ENCODE peak calls at places on chromosomes 12 and 14, in ten cellular contexts. W, Y, X, J, V, A, D, I, N and G are unnamed samples.

GRCh38 chr14:54737132-54737711 is 165.4 kb downstream of the GCH1 start:
- DNase-seq in W (peak; percentile 94), Y (no peak), X (no peak), J (peak; percentile 85), V (no peak), A (peak; percentile 82), D (no peak), I (no peak), N (no peak), G (no peak)

GRCh38 chr12:65122661-65123060 is 1.6 kb upstream of the WIF1 start:
- DNase-seq in W (peak; percentile 31), Y (no peak), X (no peak), J (no peak), V (no peak), A (no peak), D (no peak), I (no peak), N (no peak), G (no peak)

GRCh38 chr12:53071591-53072551 is 7.3 kb downstream of the SPRYD3 start:
- DNase-seq in W (no peak), Y (no peak), X (peak; percentile 70), J (peak; percentile 82), V (no peak), A (peak; percentile 33), D (no peak), I (no peak), N (no peak), G (no peak)

GRCh38 chr14:60632777-60633176 is 16.5 kb downstream of the SIX1 start:
- DNase-seq in W (peak; percentile 27), Y (no peak), X (no peak), J (no peak), V (no peak), A (no peak), D (no peak), I (no peak), N (no peak), G (no peak)

GRCh38 chr12:108696111-108696995 is 35.0 kb downstream of the CORO1C start:
- DNase-seq in W (peak; percentile 96), Y (no peak), X (no peak), J (peak; percentile 92), V (no peak), A (peak; percentile 100), D (no peak), I (no peak), N (no peak), G (no peak)

GRCh38 chr12:132585177-132585576 is 25.2 kb downstream of the LRCOL1 start:
- DNase-seq in W (no peak), Y (no peak), X (no peak), J (no peak), V (no peak), A (no peak), D (no peak), I (no peak), N (no peak), G (no peak)

GRCh38 chr14:76924363-76925151 is 98.3 kb downstream of the LRRC74A start:
- DNase-seq in W (no peak), Y (no peak), X (no peak), J (no peak), V (peak; percentile 72), A (no peak), D (peak; percentile 40), I (no peak), N (peak; percentile 43), G (no peak)

GRCh38 chr12:43292699-43293098 is 259.3 kb downstream of the ADAMTS20 start:
- DNase-seq in W (peak; percentile 38), Y (no peak), X (no peak), J (peak; percentile 72), V (no peak), A (peak; percentile 79), D (no peak), I (no peak), N (no peak), G (no peak)

GRCh38 chr14:44988694-44989093 is 26.7 kb downstream of the TOGARAM1 start:
- DNase-seq in W (no peak), Y (no peak), X (peak; percentile 66), J (no peak), V (no peak), A (no peak), D (no peak), I (no peak), N (no peak), G (no peak)

GRCh38 chr14:104577457-104578301 is 1.9 kb upstream of the C14orf180 start:
- DNase-seq in W (no peak), Y (no peak), X (no peak), J (no peak), V (no peak), A (no peak), D (no peak), I (no peak), N (no peak), G (no peak)

GRCh38 chr14:49464885-49465284 is 121.3 kb downstream of the RPS29 start:
- DNase-seq in W (peak; percentile 28), Y (peak; percentile 36), X (peak; percentile 9), J (no peak), V (no peak), A (no peak), D (no peak), I (no peak), N (no peak), G (no peak)

GRCh38 chr12:101963703-101964102 is 86.3 kb downstream of the DRAM1 start:
- DNase-seq in W (no peak), Y (no peak), X (no peak), J (no peak), V (no peak), A (no peak), D (no peak), I (no peak), N (no peak), G (no peak)

GRCh38 chr14:89618309-89618708 is 201.3 kb upstream of the FOXN3 start:
- DNase-seq in W (peak; percentile 11), Y (no peak), X (no peak), J (peak; percentile 44), V (no peak), A (no peak), D (no peak), I (no peak), N (no peak), G (peak; percentile 41)

GRCh38 chr12:121872546-121873223 is 14.0 kb upstream of the HPD start:
- DNase-seq in W (peak; percentile 36), Y (no peak), X (peak; percentile 20), J (peak; percentile 92), V (peak; percentile 37), A (peak; percentile 99), D (no peak), I (no peak), N (no peak), G (no peak)

GRCh38 chr12:67797316-67797741 is 148.8 kb downstream of the DYRK2 start:
- DNase-seq in W (no peak), Y (no peak), X (no peak), J (peak; percentile 40), V (no peak), A (peak; percentile 57), D (no peak), I (no peak), N (no peak), G (no peak)

GRCh38 chr14:24670594-24670993 is 36.6 kb upstream of the GZMB start:
- DNase-seq in W (no peak), Y (no peak), X (no peak), J (no peak), V (no peak), A (no peak), D (no peak), I (no peak), N (no peak), G (peak; percentile 72)

GRCh38 chr14:93207468-93208308 is 632 bp downstream of the UBR7 start:
- DNase-seq in W (peak; percentile 51), Y (peak; percentile 52), X (peak; percentile 69), J (peak; percentile 70), V (no peak), A (peak; percentile 64), D (peak; percentile 49), I (no peak), N (peak; percentile 16), G (no peak)

GRCh38 chr12:76455582-76456345 is 103.8 kb downstream of the OSBPL8 start:
- DNase-seq in W (peak; percentile 95), Y (peak; percentile 42), X (peak; percentile 60), J (peak; percentile 92), V (peak; percentile 22), A (peak; percentile 95), D (no peak), I (no peak), N (peak; percentile 64), G (no peak)

GRCh38 chr12:121668750-121669524 is 517 bp downstream of the MORN3 start:
- DNase-seq in W (peak; percentile 61), Y (no peak), X (peak; percentile 73), J (peak; percentile 44), V (no peak), A (peak; percentile 36), D (peak; percentile 59), I (no peak), N (peak; percentile 50), G (peak; percentile 49)